ENCODE peak calls at places on chromosomes 5 and 9, in seven cellular contexts. Q, N, J, I, R, F and K are unnamed samples. For H3K4me1, the result is how much of the 10 kb centered on the place peaks cover.

GRCh38 chr5:68049053-68049713 is 166.4 kb upstream of the PIK3R1 start:
- DNase-seq in I (no peak), J (no peak), N (no peak), F (no peak), Q (no peak), R (no peak), K (no peak)

GRCh38 chr9:17906841-17907779 is 328.2 kb downstream of the SH3GL2 start:
- DNase-seq in F (no peak), N (peak), J (no peak), Q (peak), I (no peak), R (peak), K (peak)

GRCh38 chr5:78803386-78803785 is 154.8 kb upstream of the LHFPL2 start:
- DNase-seq in F (peak), Q (no peak), I (no peak), J (no peak), N (peak), R (peak), K (peak)

GRCh38 chr9:125784286-125785049 is 37.3 kb downstream of the PBX3 start:
- DNase-seq in J (no peak), I (no peak), Q (no peak), F (no peak), R (no peak), N (no peak), K (no peak)

GRCh38 chr9:15513335-15513734 is 2.6 kb upstream of the PSIP1 start:
- DNase-seq in Q (no peak), N (no peak), J (no peak), R (peak), F (no peak), I (peak), K (no peak)

GRCh38 chr9:12702160-12702758 is 9.1 kb downstream of the TYRP1 start:
- DNase-seq in N (no peak), Q (no peak), R (peak), J (no peak), F (peak), I (peak), K (peak)

GRCh38 chr9:121972501-121972981 is 120.6 kb downstream of the TTLL11 start:
- DNase-seq in Q (peak), N (no peak), I (no peak), F (no peak), R (no peak), J (peak), K (peak)

GRCh38 chr5:160021818-160022446 is 13.0 kb downstream of the TTC1 start:
- DNase-seq in F (peak), J (peak), Q (peak), I (peak), N (peak), R (peak), K (peak)

GRCh38 chr5:154090656-154091055 is 51.9 kb downstream of the MFAP3 start:
- DNase-seq in I (no peak), R (no peak), N (no peak), F (no peak), Q (no peak), J (no peak), K (no peak)

GRCh38 chr5:4879693-4880303 is 260.3 kb upstream of the ADAMTS16 start:
- DNase-seq in J (peak), Q (peak), R (peak), F (peak), N (peak), I (peak), K (peak)

GRCh38 chr5:65482727-65483473 is 1.2 kb upstream of the ADAMTS6 start:
- DNase-seq in I (peak), Q (no peak), R (peak), J (no peak), N (no peak), F (peak), K (no peak)

GRCh38 chr5:113161806-113162205 is 185.2 kb downstream of the DCP2 start:
- DNase-seq in N (peak), I (no peak), F (peak), Q (no peak), R (no peak), J (no peak), K (no peak)

GRCh38 chr9:69801994-69802393 is 18.6 kb upstream of the CFAP95 start:
- DNase-seq in J (no peak), Q (no peak), R (no peak), I (no peak), F (no peak), N (no peak), K (no peak)

GRCh38 chr5:32311404-32312193 is 1.1 kb downstream of the MTMR12 start:
- DNase-seq in F (no peak), N (no peak), J (no peak), R (peak), Q (no peak), I (peak), K (no peak)

GRCh38 chr9:78807286-78807685 is 510.4 kb downstream of the PSAT1 start:
- DNase-seq in J (no peak), R (no peak), N (no peak), I (no peak), Q (no peak), F (no peak), K (no peak)

DNA sequence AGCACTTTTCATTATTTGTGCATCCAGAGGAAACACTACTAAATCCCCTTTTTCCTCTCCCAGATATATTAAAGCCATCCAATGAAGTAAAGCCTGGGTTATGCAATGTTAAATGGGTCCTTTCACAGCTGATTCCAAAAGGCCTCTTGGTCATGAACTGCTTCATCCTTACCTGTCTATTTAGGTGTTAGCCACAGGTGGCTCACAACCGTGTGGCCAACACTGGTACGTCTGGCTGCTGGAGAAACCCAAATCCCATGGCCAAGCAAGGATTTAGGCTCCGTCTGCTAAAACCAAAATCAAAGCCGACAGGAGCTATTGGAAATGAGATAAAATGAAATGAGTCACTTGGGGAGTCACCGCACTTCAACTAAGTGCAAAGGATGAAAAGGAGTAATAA is 193.9 kb downstream of the ADCY2 start:
- DNase-seq in I (no peak), Q (no peak), F (no peak), N (no peak), R (no peak), J (no peak), K (no peak)
- TF ChIP-seq EP300 in I (no peak), Q (no peak), F (no peak), N (no peak), R (no peak), J (no peak), K (no peak)

DNA sequence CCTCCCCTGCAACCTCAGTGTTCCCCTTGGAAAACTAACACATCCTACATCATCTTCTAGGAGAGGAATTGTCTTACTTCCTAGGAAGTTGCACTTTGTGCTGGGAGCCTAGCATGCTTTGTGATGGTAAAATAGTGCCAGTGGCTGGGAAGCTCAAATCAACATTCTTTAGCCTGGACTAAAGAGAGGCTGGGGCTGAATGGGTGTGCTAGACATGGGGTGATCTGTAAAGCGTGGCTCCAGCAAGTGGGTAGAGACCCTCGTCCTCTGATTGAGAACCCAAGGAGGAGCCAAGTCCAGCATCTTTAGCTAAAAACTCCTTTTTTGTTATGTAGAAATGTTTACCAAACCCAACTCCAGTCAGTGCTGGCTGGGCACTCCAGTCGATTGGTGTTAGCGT is 6.2 kb upstream of the LHX2 start:
- DNase-seq in R (no peak), N (no peak), I (no peak), J (no peak), Q (no peak), F (no peak), K (no peak)
- H3K4me1 ChIP-seq in R (under half), N (under half), I (under half), J (under half), Q (under half), F (under half), K (under half)

GRCh38 chr9:133892193-133892920 is 99.8 kb downstream of the VAV2 start:
- DNase-seq in J (no peak), Q (no peak), R (no peak), N (no peak), F (no peak), I (no peak), K (peak)
- TF ChIP-seq EP300 in J (no peak), Q (no peak), R (no peak), N (no peak), F (no peak), I (no peak), K (no peak)

GRCh38 chr9:134937566-134938345 is 20.0 kb upstream of the FCN1 start:
- DNase-seq in Q (no peak), J (no peak), F (no peak), N (no peak), R (no peak), I (no peak), K (no peak)

GRCh38 chr9:134933076-134933659 is 15.5 kb upstream of the FCN1 start:
- DNase-seq in I (no peak), J (no peak), N (no peak), F (no peak), R (no peak), Q (no peak), K (no peak)

GRCh38 chr9:134936762-134937555 is 19.2 kb upstream of the FCN1 start:
- DNase-seq in I (no peak), N (no peak), J (no peak), F (no peak), R (no peak), Q (no peak), K (peak)

GRCh38 chr9:134936021-134936761 is 18.5 kb upstream of the FCN1 start:
- DNase-seq in F (no peak), N (no peak), R (no peak), Q (no peak), I (peak), J (no peak), K (no peak)

DNA sequence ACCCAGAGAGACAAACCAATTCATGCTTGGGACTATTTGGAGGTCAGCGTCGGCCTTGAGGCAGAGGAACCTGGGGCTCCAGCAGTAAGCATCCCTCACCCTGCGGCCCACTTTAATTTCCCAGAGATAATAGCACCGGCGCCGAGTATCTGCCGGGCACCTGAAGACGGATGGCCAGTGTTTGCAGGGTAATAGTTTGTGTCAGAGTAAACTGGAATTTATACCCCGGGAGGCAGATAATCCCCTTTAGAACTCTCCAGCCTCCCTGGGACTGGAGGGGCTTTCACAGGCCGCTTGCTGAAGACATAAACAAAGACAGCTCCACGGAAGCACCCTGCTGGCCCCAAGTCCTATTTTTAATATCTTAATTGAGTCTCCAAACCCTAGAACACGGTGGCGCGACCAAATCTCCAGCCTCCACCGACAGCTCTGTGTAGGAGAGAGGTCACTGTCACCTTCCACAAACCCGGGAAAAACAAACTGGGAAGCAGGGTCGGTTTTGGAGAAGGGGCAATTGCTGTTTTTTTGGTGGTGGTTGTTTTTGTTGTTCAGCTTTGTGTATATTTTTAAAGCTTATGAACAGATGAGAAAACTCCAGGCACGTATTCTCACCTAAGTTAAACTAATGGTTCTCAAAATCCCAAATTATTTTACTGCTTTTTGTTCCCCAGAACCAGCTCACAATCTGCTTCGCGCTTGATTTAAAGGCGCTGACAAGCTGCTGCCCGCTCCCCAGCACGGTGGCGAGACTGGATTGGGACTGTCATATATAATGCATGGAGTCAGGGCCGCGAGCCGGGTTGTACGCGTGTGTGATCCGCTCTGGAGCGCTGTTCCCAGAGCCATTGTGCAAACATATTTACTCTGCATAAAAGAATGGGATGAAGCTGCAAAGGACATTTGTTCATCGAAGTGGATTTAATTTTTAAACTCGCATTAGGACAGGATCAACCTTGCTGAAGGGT is 17.6 kb upstream of the FCN1 start:
- DNase-seq in J (no peak), F (no peak), Q (no peak), N (no peak), R (no peak), I (no peak), K (no peak)
- H3K4me1 ChIP-seq in J (under half), F (under half), Q (under half), N (under half), R (under half), I (under half), K (under half)

GRCh38 chr5:52801329-52801728 is 13.6 kb downstream of the ITGA1 start:
- DNase-seq in F (no peak), I (peak), J (peak), R (no peak), Q (no peak), N (peak), K (no peak)

GRCh38 chr5:52800394-52801213 is 12.9 kb downstream of the ITGA1 start:
- DNase-seq in J (peak), Q (peak), F (peak), I (peak), R (peak), N (peak), K (peak)

GRCh38 chr5:52798952-52799351 is 11.2 kb downstream of the ITGA1 start:
- DNase-seq in R (no peak), J (no peak), F (no peak), Q (no peak), N (no peak), I (no peak), K (no peak)

GRCh38 chr5:52799983-52800393 is 12.3 kb downstream of the ITGA1 start:
- DNase-seq in F (peak), R (peak), N (peak), I (peak), Q (peak), J (peak), K (peak)

GRCh38 chr5:52799358-52799982 is 11.8 kb downstream of the ITGA1 start:
- DNase-seq in N (no peak), Q (peak), R (peak), F (no peak), I (peak), J (peak), K (peak)
- TF ChIP-seq EP300 in N (no peak), Q (no peak), R (no peak), F (no peak), I (no peak), J (no peak), K (no peak)

DNA sequence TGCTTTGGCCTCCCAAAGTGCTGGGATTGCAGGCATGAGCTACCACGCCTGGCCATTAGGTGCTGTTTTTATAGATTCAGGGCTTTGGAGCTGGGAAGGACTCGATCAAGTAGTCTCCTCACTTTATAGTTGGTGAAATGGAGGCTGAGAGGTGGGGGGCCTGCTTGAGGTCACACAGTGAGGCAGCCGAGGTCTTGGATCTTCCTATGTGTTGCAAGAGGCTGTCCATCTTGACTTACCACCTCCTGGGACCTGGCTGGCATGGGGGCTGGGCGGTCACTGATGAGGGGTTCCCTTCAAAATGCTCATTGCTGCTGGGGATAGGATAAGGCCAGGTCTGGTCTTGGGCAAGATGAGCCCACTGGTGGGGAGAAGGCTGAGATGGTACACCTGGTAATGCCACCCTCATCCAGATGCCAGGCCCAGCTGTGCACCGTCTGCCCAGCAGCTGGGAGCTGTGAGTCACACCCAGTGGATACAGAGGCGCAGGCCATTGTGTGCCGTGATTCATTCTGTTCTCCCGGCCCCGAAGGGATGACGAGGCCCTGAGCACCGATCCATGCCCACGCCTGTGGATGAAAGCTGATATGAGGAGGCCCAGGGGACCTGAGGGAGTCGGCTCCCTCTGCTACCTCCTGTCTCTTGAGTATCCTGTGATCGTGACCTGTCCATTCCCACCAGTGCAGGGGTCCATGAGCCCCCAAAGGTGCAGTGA is 10.5 kb upstream of the NDST1 start:
- DNase-seq in F (peak), J (peak), R (peak), I (no peak), Q (peak), N (peak), K (no peak)
- H3K4me1 ChIP-seq in F (under half), J (half or more), R (under half), I (under half), Q (half or more), N (under half), K (half or more)

GRCh38 chr5:88870280-88870679 is 12.7 kb downstream of the MEF2C start:
- DNase-seq in Q (no peak), I (no peak), N (no peak), F (no peak), R (no peak), J (no peak), K (no peak)
- TF ChIP-seq EP300 in Q (no peak), I (no peak), N (no peak), F (no peak), R (no peak), J (no peak), K (no peak)

GRCh38 chr9:105331160-105331559 is 86.7 kb downstream of the SLC44A1 start:
- DNase-seq in Q (no peak), J (no peak), F (no peak), R (no peak), I (no peak), N (no peak), K (no peak)

GRCh38 chr9:105330755-105331154 is 86.3 kb downstream of the SLC44A1 start:
- DNase-seq in R (no peak), J (no peak), N (no peak), I (no peak), F (no peak), Q (no peak), K (no peak)

GRCh38 chr9:105333076-105333475 is 88.6 kb downstream of the SLC44A1 start:
- DNase-seq in J (no peak), I (no peak), Q (no peak), N (no peak), F (no peak), R (no peak), K (no peak)

GRCh38 chr9:105332471-105332870 is 88.0 kb downstream of the SLC44A1 start:
- DNase-seq in Q (no peak), I (no peak), N (no peak), J (no peak), R (no peak), F (no peak), K (no peak)

GRCh38 chr9:105331755-105332154 is 87.3 kb downstream of the SLC44A1 start:
- DNase-seq in F (no peak), N (no peak), R (no peak), I (no peak), Q (no peak), J (no peak), K (no peak)
- H3K4me1 ChIP-seq in F (under half), N (under half), R (under half), I (under half), Q (under half), J (under half), K (under half)

DNA sequence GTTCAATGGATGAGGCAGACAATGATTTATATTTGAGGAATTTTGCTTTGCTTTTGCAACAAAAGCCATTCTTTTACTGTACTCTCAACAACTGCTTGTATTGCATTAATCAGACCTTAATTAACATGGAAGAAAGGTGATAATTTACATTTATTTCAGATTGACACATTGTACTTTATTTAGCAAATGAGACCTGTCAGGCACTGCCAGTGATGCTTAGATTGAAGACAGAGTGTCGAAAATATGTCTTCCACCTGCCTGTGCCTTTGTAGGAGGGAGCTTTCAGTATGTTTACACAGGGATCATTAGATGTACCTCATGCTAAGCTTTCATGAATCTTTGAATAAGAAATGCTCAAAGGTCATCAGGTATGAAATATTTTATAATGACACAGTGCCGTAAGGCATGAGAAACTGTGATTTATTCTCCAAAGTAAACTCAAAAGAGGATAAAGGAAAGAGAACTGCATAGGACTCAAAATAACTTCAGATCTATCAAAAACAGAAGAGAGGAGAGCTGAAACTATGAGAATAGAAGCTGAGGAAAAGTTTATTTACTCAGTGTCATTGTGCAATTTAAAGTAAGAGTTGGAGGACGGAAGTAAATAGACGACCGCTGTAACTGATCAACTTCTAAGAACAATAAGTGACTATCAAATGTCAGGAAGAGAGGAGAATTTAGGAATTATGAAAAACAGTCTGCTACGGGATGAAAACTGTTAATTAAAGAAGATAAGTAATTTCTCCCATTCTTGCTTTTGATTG is 36.8 kb upstream of the IZUMO3 start:
- DNase-seq in Q (no peak), R (no peak), J (no peak), I (no peak), F (no peak), N (no peak), K (no peak)
- TF ChIP-seq EP300 in Q (no peak), R (no peak), J (no peak), I (no peak), F (no peak), N (no peak), K (no peak)